ENCODE peak calls at places on chromosomes 5 and 9, in eight cellular contexts. One of them, this sample, is unnamed.

GRCh38 chr5:128135286-128135685 is 51.7 kb downstream of the SLC12A2 start:
- DNase-seq in fibroblast of the aortic adventitia: no peak
- DNase-seq in choroid plexus epithelial cell: no peak
- DNase-seq in foreskin fibroblast: peak
- DNase-seq in Peyer's patch: no peak
- DNase-seq in psoas muscle: no peak
- DNase-seq in lower leg skin: no peak
- DNase-seq in right atrium auricular region: no peak
- DNase-seq in this sample: no peak

GRCh38 chr9:128651798-128652197 is 4.8 kb downstream of the DYNC2I2 start:
- DNase-seq in fibroblast of the aortic adventitia: no peak
- DNase-seq in choroid plexus epithelial cell: no peak
- DNase-seq in foreskin fibroblast: no peak
- DNase-seq in Peyer's patch: no peak
- DNase-seq in psoas muscle: no peak
- DNase-seq in lower leg skin: no peak
- DNase-seq in right atrium auricular region: no peak
- DNase-seq in this sample: no peak

GRCh38 chr9:12819436-12820185 is 44.8 kb downstream of the LURAP1L start:
- DNase-seq in fibroblast of the aortic adventitia: peak
- DNase-seq in choroid plexus epithelial cell: peak
- DNase-seq in foreskin fibroblast: no peak
- DNase-seq in Peyer's patch: no peak
- DNase-seq in psoas muscle: no peak
- DNase-seq in lower leg skin: no peak
- DNase-seq in right atrium auricular region: no peak
- DNase-seq in this sample: no peak

GRCh38 chr5:50501510-50502209 is 60.6 kb upstream of the EMB start:
- DNase-seq in fibroblast of the aortic adventitia: no peak
- DNase-seq in choroid plexus epithelial cell: no peak
- DNase-seq in foreskin fibroblast: no peak
- DNase-seq in Peyer's patch: no peak
- DNase-seq in psoas muscle: no peak
- DNase-seq in lower leg skin: no peak
- DNase-seq in right atrium auricular region: no peak
- DNase-seq in this sample: no peak

GRCh38 chr5:138789771-138790242 is 36.6 kb downstream of the CTNNA1 start:
- DNase-seq in fibroblast of the aortic adventitia: peak
- DNase-seq in choroid plexus epithelial cell: peak
- DNase-seq in foreskin fibroblast: peak
- DNase-seq in Peyer's patch: no peak
- DNase-seq in psoas muscle: no peak
- DNase-seq in lower leg skin: no peak
- DNase-seq in right atrium auricular region: no peak
- DNase-seq in this sample: no peak

GRCh38 chr5:17343675-17344074 is 126.2 kb downstream of the BASP1 start:
- DNase-seq in fibroblast of the aortic adventitia: peak
- DNase-seq in choroid plexus epithelial cell: peak
- DNase-seq in foreskin fibroblast: peak
- DNase-seq in Peyer's patch: no peak
- DNase-seq in psoas muscle: no peak
- DNase-seq in lower leg skin: no peak
- DNase-seq in right atrium auricular region: no peak
- DNase-seq in this sample: no peak

GRCh38 chr9:121681404-121681803 is 30.0 kb downstream of the DAB2IP start:
- DNase-seq in fibroblast of the aortic adventitia: no peak
- DNase-seq in choroid plexus epithelial cell: no peak
- DNase-seq in foreskin fibroblast: no peak
- DNase-seq in Peyer's patch: peak
- DNase-seq in psoas muscle: no peak
- DNase-seq in lower leg skin: no peak
- DNase-seq in right atrium auricular region: no peak
- DNase-seq in this sample: no peak

GRCh38 chr9:134027561-134027960 is 2.3 kb downstream of the BRD3OS start:
- DNase-seq in fibroblast of the aortic adventitia: no peak
- DNase-seq in choroid plexus epithelial cell: no peak
- DNase-seq in foreskin fibroblast: no peak
- DNase-seq in Peyer's patch: no peak
- DNase-seq in psoas muscle: no peak
- DNase-seq in lower leg skin: no peak
- DNase-seq in right atrium auricular region: no peak
- DNase-seq in this sample: no peak

GRCh38 chr5:123180178-123180577 is 91.1 kb downstream of the PRDM6 start:
- DNase-seq in fibroblast of the aortic adventitia: peak
- DNase-seq in choroid plexus epithelial cell: no peak
- DNase-seq in foreskin fibroblast: no peak
- DNase-seq in Peyer's patch: no peak
- DNase-seq in psoas muscle: peak
- DNase-seq in lower leg skin: peak
- DNase-seq in right atrium auricular region: peak
- DNase-seq in this sample: no peak

GRCh38 chr5:175749591-175749990 is 91.7 kb downstream of the HRH2 start:
- DNase-seq in fibroblast of the aortic adventitia: no peak
- DNase-seq in choroid plexus epithelial cell: no peak
- DNase-seq in foreskin fibroblast: no peak
- DNase-seq in Peyer's patch: no peak
- DNase-seq in psoas muscle: no peak
- DNase-seq in lower leg skin: no peak
- DNase-seq in right atrium auricular region: no peak
- DNase-seq in this sample: no peak

GRCh38 chr9:8713149-8713856 is 913.7 kb upstream of the DMAC1 start:
- DNase-seq in fibroblast of the aortic adventitia: no peak
- DNase-seq in choroid plexus epithelial cell: no peak
- DNase-seq in foreskin fibroblast: no peak
- DNase-seq in Peyer's patch: no peak
- DNase-seq in psoas muscle: no peak
- DNase-seq in lower leg skin: no peak
- DNase-seq in right atrium auricular region: no peak
- DNase-seq in this sample: no peak

GRCh38 chr5:157497875-157498611 is 38.0 kb downstream of the NIPAL4 start:
- DNase-seq in fibroblast of the aortic adventitia: no peak
- DNase-seq in choroid plexus epithelial cell: no peak
- DNase-seq in foreskin fibroblast: no peak
- DNase-seq in Peyer's patch: no peak
- DNase-seq in psoas muscle: no peak
- DNase-seq in lower leg skin: no peak
- DNase-seq in right atrium auricular region: no peak
- DNase-seq in this sample: no peak

GRCh38 chr5:111530298-111530740 is 18.0 kb upstream of the STARD4 start:
- DNase-seq in fibroblast of the aortic adventitia: no peak
- DNase-seq in choroid plexus epithelial cell: peak
- DNase-seq in foreskin fibroblast: peak
- DNase-seq in Peyer's patch: peak
- DNase-seq in psoas muscle: peak
- DNase-seq in lower leg skin: peak
- DNase-seq in right atrium auricular region: peak
- DNase-seq in this sample: peak

GRCh38 chr5:42974546-42974945 is 65.6 kb downstream of the ANXA2R start:
- DNase-seq in fibroblast of the aortic adventitia: no peak
- DNase-seq in choroid plexus epithelial cell: no peak
- DNase-seq in foreskin fibroblast: peak
- DNase-seq in Peyer's patch: no peak
- DNase-seq in psoas muscle: no peak
- DNase-seq in lower leg skin: no peak
- DNase-seq in right atrium auricular region: no peak
- DNase-seq in this sample: no peak

GRCh38 chr5:140633081-140633471 is at the start of gene CD14:
- DNase-seq in fibroblast of the aortic adventitia: peak
- DNase-seq in choroid plexus epithelial cell: peak
- DNase-seq in foreskin fibroblast: peak
- DNase-seq in Peyer's patch: peak
- DNase-seq in psoas muscle: peak
- DNase-seq in lower leg skin: peak
- DNase-seq in right atrium auricular region: peak
- DNase-seq in this sample: no peak

GRCh38 chr5:90347462-90347861 is 62.1 kb downstream of the CETN3 start:
- DNase-seq in fibroblast of the aortic adventitia: no peak
- DNase-seq in choroid plexus epithelial cell: peak
- DNase-seq in foreskin fibroblast: no peak
- DNase-seq in Peyer's patch: no peak
- DNase-seq in psoas muscle: no peak
- DNase-seq in lower leg skin: no peak
- DNase-seq in right atrium auricular region: no peak
- DNase-seq in this sample: no peak

GRCh38 chr5:1106385-1107166 is 5.3 kb downstream of the SLC12A7 start:
- DNase-seq in fibroblast of the aortic adventitia: no peak
- DNase-seq in choroid plexus epithelial cell: no peak
- DNase-seq in foreskin fibroblast: no peak
- DNase-seq in Peyer's patch: no peak
- DNase-seq in psoas muscle: no peak
- DNase-seq in lower leg skin: no peak
- DNase-seq in right atrium auricular region: no peak
- DNase-seq in this sample: peak

GRCh38 chr5:171535162-171535561 is 115.7 kb downstream of the FGF18 start:
- DNase-seq in fibroblast of the aortic adventitia: no peak
- DNase-seq in choroid plexus epithelial cell: no peak
- DNase-seq in foreskin fibroblast: no peak
- DNase-seq in Peyer's patch: no peak
- DNase-seq in psoas muscle: no peak
- DNase-seq in lower leg skin: no peak
- DNase-seq in right atrium auricular region: peak
- DNase-seq in this sample: no peak

GRCh38 chr5:118146824-118147223 is 841.5 kb downstream of the DTWD2 start:
- DNase-seq in fibroblast of the aortic adventitia: no peak
- DNase-seq in choroid plexus epithelial cell: no peak
- DNase-seq in foreskin fibroblast: no peak
- DNase-seq in Peyer's patch: no peak
- DNase-seq in psoas muscle: no peak
- DNase-seq in lower leg skin: no peak
- DNase-seq in right atrium auricular region: no peak
- DNase-seq in this sample: no peak

GRCh38 chr9:133347515-133347984 is 381 bp downstream of the MED22 start:
- DNase-seq in fibroblast of the aortic adventitia: peak
- DNase-seq in choroid plexus epithelial cell: peak
- DNase-seq in foreskin fibroblast: peak
- DNase-seq in Peyer's patch: peak
- DNase-seq in psoas muscle: peak
- DNase-seq in lower leg skin: no peak
- DNase-seq in right atrium auricular region: no peak
- DNase-seq in this sample: peak

GRCh38 chr5:105413406-105413990 is 1850.9 kb upstream of the NUDT12 start:
- DNase-seq in fibroblast of the aortic adventitia: no peak
- DNase-seq in choroid plexus epithelial cell: no peak
- DNase-seq in foreskin fibroblast: no peak
- DNase-seq in Peyer's patch: no peak
- DNase-seq in psoas muscle: no peak
- DNase-seq in lower leg skin: no peak
- DNase-seq in right atrium auricular region: no peak
- DNase-seq in this sample: no peak

GRCh38 chr5:17694401-17694800 is 60.1 kb downstream of the TAF11L14 start:
- DNase-seq in fibroblast of the aortic adventitia: no peak
- DNase-seq in choroid plexus epithelial cell: no peak
- DNase-seq in foreskin fibroblast: no peak
- DNase-seq in Peyer's patch: no peak
- DNase-seq in psoas muscle: no peak
- DNase-seq in lower leg skin: no peak
- DNase-seq in right atrium auricular region: no peak
- DNase-seq in this sample: no peak

GRCh38 chr5:21931076-21931475 is 922.1 kb downstream of the CDH12 start:
- DNase-seq in fibroblast of the aortic adventitia: no peak
- DNase-seq in choroid plexus epithelial cell: no peak
- DNase-seq in foreskin fibroblast: no peak
- DNase-seq in Peyer's patch: no peak
- DNase-seq in psoas muscle: no peak
- DNase-seq in lower leg skin: no peak
- DNase-seq in right atrium auricular region: no peak
- DNase-seq in this sample: no peak

DNA sequence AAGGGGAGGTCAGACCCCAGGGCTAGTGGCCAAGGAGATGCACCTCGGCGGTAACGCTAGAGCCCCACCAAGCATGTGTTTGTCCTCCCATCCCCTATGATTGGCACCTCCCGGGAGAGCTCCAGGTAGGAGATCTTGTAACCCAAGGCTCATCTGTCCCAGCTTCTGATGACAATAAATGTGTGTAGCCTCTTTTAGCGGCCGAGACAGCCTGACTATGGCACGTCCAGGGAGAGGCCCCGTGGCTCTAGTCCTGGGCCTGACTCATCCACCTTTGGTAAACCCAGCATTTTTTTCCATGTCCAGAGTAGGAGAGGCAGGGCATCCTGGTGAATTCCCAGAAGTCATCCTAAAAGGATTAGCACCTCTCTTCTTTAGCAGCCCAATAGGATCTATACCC is 39.2 kb downstream of the IRF1 start:
- DNase-seq in fibroblast of the aortic adventitia: no peak
- DNase-seq in choroid plexus epithelial cell: no peak
- DNase-seq in foreskin fibroblast: no peak
- DNase-seq in Peyer's patch: no peak
- DNase-seq in psoas muscle: no peak
- DNase-seq in lower leg skin: no peak
- DNase-seq in right atrium auricular region: no peak
- DNase-seq in this sample: no peak
- H3K4me3 ChIP-seq in fibroblast of the aortic adventitia: no peak
- H3K4me3 ChIP-seq in choroid plexus epithelial cell: no peak
- H3K4me3 ChIP-seq in foreskin fibroblast: no peak
- H3K4me3 ChIP-seq in Peyer's patch: no peak
- H3K4me3 ChIP-seq in psoas muscle: no peak
- H3K4me3 ChIP-seq in lower leg skin: no peak
- H3K4me3 ChIP-seq in right atrium auricular region: no peak
- H3K4me3 ChIP-seq in this sample: no peak

GRCh38 chr5:86971034-86971511 is 296.6 kb upstream of the RASA1 start:
- DNase-seq in fibroblast of the aortic adventitia: peak
- DNase-seq in choroid plexus epithelial cell: peak
- DNase-seq in foreskin fibroblast: peak
- DNase-seq in Peyer's patch: no peak
- DNase-seq in psoas muscle: no peak
- DNase-seq in lower leg skin: no peak
- DNase-seq in right atrium auricular region: no peak
- DNase-seq in this sample: no peak
- TF ChIP-seq CTCF in fibroblast of the aortic adventitia: peak
- TF ChIP-seq CTCF in choroid plexus epithelial cell: peak
- TF ChIP-seq CTCF in foreskin fibroblast: peak
- TF ChIP-seq CTCF in Peyer's patch: no peak
- TF ChIP-seq CTCF in psoas muscle: peak
- TF ChIP-seq CTCF in lower leg skin: no peak
- TF ChIP-seq CTCF in right atrium auricular region: no peak
- TF ChIP-seq CTCF in this sample: peak

DNA sequence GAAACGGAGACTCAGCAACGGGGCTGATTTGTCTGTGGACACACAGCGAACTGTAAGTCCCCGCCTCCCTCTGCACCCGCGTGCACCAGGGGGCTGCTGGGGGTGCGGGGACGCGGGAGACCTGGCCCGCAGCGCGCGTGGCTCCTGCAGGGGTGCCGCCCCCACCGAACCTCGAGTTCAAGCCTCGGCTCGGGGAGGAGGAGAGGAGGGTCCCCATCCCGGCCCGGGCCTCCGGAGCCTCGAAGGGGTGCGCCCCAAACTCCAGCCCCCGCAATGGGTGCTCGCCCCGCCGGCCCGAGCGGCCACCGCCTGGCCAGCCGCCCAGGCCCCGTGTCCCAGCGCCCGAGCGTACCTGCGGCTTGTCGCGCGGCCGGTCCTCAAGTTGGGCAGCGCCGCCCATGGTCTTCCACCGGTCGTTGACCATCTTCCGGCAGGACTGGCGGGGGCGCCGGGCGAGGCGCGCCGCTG is 829 bp downstream of the FIBCD1 start:
- DNase-seq in fibroblast of the aortic adventitia: no peak
- DNase-seq in choroid plexus epithelial cell: no peak
- DNase-seq in foreskin fibroblast: no peak
- DNase-seq in Peyer's patch: no peak
- DNase-seq in psoas muscle: no peak
- DNase-seq in lower leg skin: no peak
- DNase-seq in right atrium auricular region: no peak
- DNase-seq in this sample: no peak
- H3K4me3 ChIP-seq in fibroblast of the aortic adventitia: peak
- H3K4me3 ChIP-seq in choroid plexus epithelial cell: no peak
- H3K4me3 ChIP-seq in foreskin fibroblast: peak
- H3K4me3 ChIP-seq in Peyer's patch: peak
- H3K4me3 ChIP-seq in psoas muscle: peak
- H3K4me3 ChIP-seq in lower leg skin: no peak
- H3K4me3 ChIP-seq in right atrium auricular region: peak
- H3K4me3 ChIP-seq in this sample: no peak

GRCh38 chr5:6260846-6261245 is 117.5 kb downstream of the MED10 start:
- DNase-seq in fibroblast of the aortic adventitia: no peak
- DNase-seq in choroid plexus epithelial cell: no peak
- DNase-seq in foreskin fibroblast: no peak
- DNase-seq in Peyer's patch: no peak
- DNase-seq in psoas muscle: no peak
- DNase-seq in lower leg skin: no peak
- DNase-seq in right atrium auricular region: no peak
- DNase-seq in this sample: no peak
- TF ChIP-seq CTCF in fibroblast of the aortic adventitia: no peak
- TF ChIP-seq CTCF in choroid plexus epithelial cell: no peak
- TF ChIP-seq CTCF in foreskin fibroblast: no peak
- TF ChIP-seq CTCF in Peyer's patch: no peak
- TF ChIP-seq CTCF in psoas muscle: no peak
- TF ChIP-seq CTCF in lower leg skin: no peak
- TF ChIP-seq CTCF in right atrium auricular region: no peak
- TF ChIP-seq CTCF in this sample: no peak